ENCODE peak calls at places on chromosomes 6 and 20, in ten cellular contexts. C, Q, V, K, H, L, U, G, A and Z are unnamed samples. For H3K4me1 and H3K36me3, the result is how much of the 10 kb centered on the place peaks cover.

GRCh38 chr6:14728396-14729024 is 517.4 kb upstream of the JARID2 start:
- DNase-seq in C (no peak), Q (no peak), V (peak), K (no peak), H (peak), L (peak), U (peak), G (peak), A (peak), Z (no peak)

GRCh38 chr6:167666571-167667203 is 160.0 kb upstream of the AFDN start:
- DNase-seq in C (peak), Q (no peak), V (no peak), K (no peak), H (no peak), L (no peak), U (no peak), G (no peak), A (no peak), Z (no peak)

GRCh38 chr6:39218868-39219567 is 10.3 kb downstream of the KCNK5 start:
- DNase-seq in C (no peak), Q (no peak), V (no peak), K (no peak), H (no peak), L (no peak), U (no peak), G (no peak), A (no peak), Z (no peak)

GRCh38 chr6:162898011-162898410 is 170.2 kb downstream of the PACRG start:
- DNase-seq in C (no peak), Q (no peak), V (no peak), K (no peak), H (no peak), L (no peak), U (no peak), G (no peak), A (no peak), Z (no peak)

GRCh38 chr20:17856024-17856564 is 112.5 kb downstream of the SNX5 start:
- DNase-seq in C (no peak), Q (no peak), V (no peak), K (no peak), H (no peak), L (no peak), U (no peak), G (peak), A (peak), Z (no peak)

GRCh38 chr6:131101911-131102680 is 33.2 kb upstream of the AKAP7 start:
- DNase-seq in C (no peak), Q (no peak), V (no peak), K (no peak), H (peak), L (no peak), U (no peak), G (no peak), A (peak), Z (no peak)

GRCh38 chr6:16533721-16534136 is 227.5 kb downstream of the ATXN1 start:
- DNase-seq in C (no peak), Q (peak), V (no peak), K (no peak), H (peak), L (no peak), U (no peak), G (no peak), A (peak), Z (no peak)

GRCh38 chr6:3329491-3330051 is 70.8 kb downstream of the PSMG4 start:
- DNase-seq in C (no peak), Q (no peak), V (no peak), K (peak), H (no peak), L (no peak), U (no peak), G (no peak), A (no peak), Z (no peak)

GRCh38 chr6:145360865-145361264 is 374.5 kb downstream of the EPM2A start:
- DNase-seq in C (no peak), Q (peak), V (no peak), K (no peak), H (no peak), L (no peak), U (no peak), G (no peak), A (no peak), Z (no peak)

GRCh38 chr6:22910370-22910769 is 341.0 kb downstream of the HDGFL1 start:
- DNase-seq in C (no peak), Q (no peak), V (no peak), K (no peak), H (no peak), L (no peak), U (no peak), G (no peak), A (no peak), Z (no peak)

GRCh38 chr6:154246723-154247118 is 109.9 kb downstream of the IPCEF1 start:
- DNase-seq in C (no peak), Q (no peak), V (no peak), K (no peak), H (no peak), L (no peak), U (no peak), G (no peak), A (no peak), Z (no peak)

GRCh38 chr6:129031051-129031599 is 148.2 kb downstream of the LAMA2 start:
- DNase-seq in C (no peak), Q (no peak), V (no peak), K (no peak), H (peak), L (no peak), U (no peak), G (no peak), A (peak), Z (no peak)

GRCh38 chr6:42372699-42373098 is 79.0 kb downstream of the TRERF1 start:
- DNase-seq in C (no peak), Q (no peak), V (no peak), K (no peak), H (no peak), L (no peak), U (no peak), G (no peak), A (no peak), Z (no peak)

GRCh38 chr6:134908906-134909516 is 40.9 kb downstream of the ALDH8A1 start:
- DNase-seq in C (peak), Q (peak), V (peak), K (peak), H (peak), L (peak), U (peak), G (peak), A (peak), Z (no peak)

GRCh38 chr6:83096791-83097190 is 29.3 kb downstream of the DOP1A start:
- DNase-seq in C (no peak), Q (no peak), V (no peak), K (no peak), H (peak), L (no peak), U (no peak), G (no peak), A (peak), Z (no peak)

GRCh38 chr6:87902383-87902782 is 145.3 kb upstream of the SPACA1 start:
- DNase-seq in C (no peak), Q (no peak), V (no peak), K (no peak), H (no peak), L (no peak), U (no peak), G (no peak), A (no peak), Z (no peak)

GRCh38 chr6:99187429-99187828 is 162.0 kb downstream of the FAXC start:
- DNase-seq in C (no peak), Q (no peak), V (no peak), K (no peak), H (peak), L (no peak), U (no peak), G (no peak), A (no peak), Z (no peak)

GRCh38 chr6:42010185-42010872 is 40.0 kb upstream of the TAF8 start:
- DNase-seq in C (no peak), Q (peak), V (no peak), K (no peak), H (no peak), L (no peak), U (no peak), G (no peak), A (no peak), Z (no peak)

GRCh38 chr20:57205625-57206219 is 60.7 kb downstream of the BMP7 start:
- DNase-seq in C (no peak), Q (no peak), V (peak), K (no peak), H (peak), L (no peak), U (no peak), G (no peak), A (peak), Z (no peak)

GRCh38 chr6:88124925-88125557 is 41.1 kb downstream of the CNR1 start:
- DNase-seq in C (no peak), Q (peak), V (no peak), K (no peak), H (no peak), L (no peak), U (no peak), G (no peak), A (no peak), Z (no peak)

GRCh38 chr20:31630187-31630790 is 7.4 kb upstream of the COX4I2 start:
- DNase-seq in C (no peak), Q (no peak), V (no peak), K (no peak), H (no peak), L (no peak), U (no peak), G (no peak), A (no peak), Z (no peak)

GRCh38 chr6:159722655-159723054 is 4.7 kb upstream of the WTAP start:
- DNase-seq in C (no peak), Q (no peak), V (no peak), K (no peak), H (no peak), L (no peak), U (no peak), G (no peak), A (no peak), Z (no peak)

GRCh38 chr6:28371706-28372451 is 22.1 kb downstream of the ZKSCAN3 start:
- DNase-seq in C (no peak), Q (no peak), V (no peak), K (no peak), H (no peak), L (no peak), U (no peak), G (no peak), A (no peak), Z (no peak)

GRCh38 chr20:44829688-44830087 is 19.3 kb upstream of the RIMS4 start:
- DNase-seq in C (no peak), Q (no peak), V (no peak), K (no peak), H (no peak), L (no peak), U (no peak), G (no peak), A (no peak), Z (no peak)

GRCh38 chr20:3698511-3699436 is 13.6 kb downstream of the SIGLEC1 start:
- DNase-seq in C (no peak), Q (no peak), V (no peak), K (no peak), H (no peak), L (no peak), U (no peak), G (peak), A (no peak), Z (no peak)

GRCh38 chr20:8385247-8385646 is 253.2 kb downstream of the PLCB1 start:
- DNase-seq in C (no peak), Q (peak), V (no peak), K (no peak), H (peak), L (no peak), U (no peak), G (peak), A (peak), Z (no peak)

GRCh38 chr6:169109821-169110220 is 143.8 kb downstream of the THBS2 start:
- DNase-seq in C (no peak), Q (no peak), V (no peak), K (no peak), H (no peak), L (peak), U (no peak), G (no peak), A (no peak), Z (no peak)

GRCh38 chr6:11172501-11173337 is 59.7 kb downstream of the NEDD9 start:
- DNase-seq in C (peak), Q (peak), V (peak), K (peak), H (no peak), L (peak), U (peak), G (peak), A (peak), Z (peak)

GRCh38 chr6:98716341-98716740 is 118.0 kb upstream of the POU3F2 start:
- DNase-seq in C (no peak), Q (peak), V (no peak), K (no peak), H (no peak), L (no peak), U (no peak), G (no peak), A (no peak), Z (peak)

DNA sequence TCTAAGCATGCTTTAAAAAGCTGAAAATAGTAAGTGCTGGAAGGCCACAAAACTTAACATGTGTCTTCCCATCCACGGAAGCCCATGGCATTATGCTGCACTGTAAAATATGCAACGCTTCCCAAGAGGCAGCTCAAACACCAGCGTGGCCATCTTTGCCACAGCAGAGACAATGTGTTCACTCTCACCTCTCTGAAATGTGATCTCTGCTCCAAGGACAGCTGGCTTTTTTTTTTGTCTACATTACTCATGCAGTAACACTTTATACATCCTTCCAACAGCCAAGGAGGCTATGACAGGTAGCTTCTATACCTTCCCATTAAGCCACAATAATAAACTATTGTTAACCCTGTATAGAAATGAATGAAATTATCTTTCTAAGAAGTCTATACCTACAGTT is 49.2 kb downstream of the BLOC1S5 start:
- DNase-seq in C (no peak), Q (no peak), V (no peak), K (no peak), H (no peak), L (no peak), U (no peak), G (no peak), A (peak), Z (no peak)
- H3K4me1 ChIP-seq in C (under half), Q (under half), V (under half), K (under half), H (under half), L (under half), U (under half), G (under half), A (under half), Z (under half)

DNA sequence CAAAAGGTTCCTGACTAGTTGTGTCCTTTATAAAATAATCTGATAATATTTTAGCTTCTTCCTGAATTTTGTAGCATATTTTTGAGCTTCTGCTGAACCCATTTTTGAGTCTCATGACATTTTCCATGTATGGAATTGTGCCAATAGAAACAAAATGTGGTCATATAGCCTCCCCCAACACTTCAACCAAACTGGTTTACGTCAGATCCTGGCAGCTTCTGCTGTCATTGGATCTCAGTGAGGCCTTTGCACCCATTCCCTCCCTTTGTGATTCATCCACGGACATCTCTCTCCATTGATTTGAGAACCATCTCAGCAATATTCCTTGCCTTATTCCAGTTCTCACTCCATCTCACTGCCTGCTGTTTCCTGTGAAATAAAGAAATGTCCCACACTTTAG is 166.0 kb upstream of the PROKR2 start:
- DNase-seq in C (no peak), Q (no peak), V (no peak), K (no peak), H (no peak), L (no peak), U (no peak), G (no peak), A (peak), Z (no peak)
- H3K36me3 ChIP-seq in C (under half), Q (under half), V (under half), K (under half), H (under half), L (under half), U (under half), G (under half), A (under half), Z (under half)

DNA sequence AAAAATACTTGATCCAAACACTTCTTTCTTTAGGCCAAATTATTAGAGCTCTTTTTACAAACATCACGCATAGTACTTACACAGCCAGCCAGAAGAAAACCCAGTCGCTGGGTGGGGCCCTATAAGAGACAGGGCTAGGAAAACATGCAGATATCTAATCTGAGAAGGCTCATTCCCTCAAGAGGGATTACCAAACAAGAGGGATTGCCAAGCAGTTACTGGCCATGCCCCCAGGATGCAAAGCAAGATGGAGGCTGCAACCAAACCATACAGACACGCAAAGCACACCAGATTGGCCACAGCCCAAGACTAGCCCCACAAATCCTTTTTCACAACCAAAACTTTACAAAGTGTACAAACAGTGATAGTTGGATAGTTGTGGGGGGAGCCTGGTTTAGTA is 1235.4 kb upstream of the GJE1 start:
- DNase-seq in C (no peak), Q (no peak), V (no peak), K (no peak), H (no peak), L (no peak), U (no peak), G (no peak), A (no peak), Z (no peak)
- H3K27ac ChIP-seq in C (no peak), Q (no peak), V (peak), K (no peak), H (no peak), L (no peak), U (no peak), G (no peak), A (no peak), Z (no peak)

DNA sequence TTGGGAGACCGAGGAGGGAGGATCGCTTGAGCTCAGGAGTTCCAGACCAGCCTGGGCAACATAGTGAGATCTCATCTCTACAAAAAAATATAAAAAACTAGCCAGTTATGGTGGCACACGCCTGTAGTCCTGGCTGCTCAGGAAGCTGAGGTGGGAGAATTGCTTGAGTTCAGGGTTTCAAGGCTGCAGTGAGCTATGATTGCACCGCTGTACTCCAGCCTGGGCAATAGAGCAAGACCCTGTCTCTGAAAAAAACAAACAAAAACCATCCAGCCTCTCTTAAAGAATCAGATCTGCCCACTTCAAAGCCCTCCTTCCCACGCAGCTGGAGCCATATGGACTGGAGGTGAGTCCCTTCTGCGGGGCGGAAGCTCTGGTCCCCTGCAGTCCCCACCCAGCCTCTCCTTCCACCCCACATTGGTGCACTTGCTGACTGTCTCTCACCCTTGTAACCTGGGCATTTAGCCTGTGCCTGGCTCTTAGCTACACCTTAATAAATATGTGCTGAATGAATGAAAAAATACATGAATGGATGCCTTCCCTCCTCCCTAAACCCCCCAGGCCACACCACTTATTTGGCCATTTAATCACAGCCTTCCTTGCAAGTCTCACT is 7.2 kb upstream of the PARD6B start:
- DNase-seq in C (no peak), Q (no peak), V (no peak), K (no peak), H (no peak), L (no peak), U (no peak), G (no peak), A (no peak), Z (no peak)
- H3K4me1 ChIP-seq in C (under half), Q (under half), V (under half), K (under half), H (under half), L (under half), U (under half), G (under half), A (under half), Z (under half)

DNA sequence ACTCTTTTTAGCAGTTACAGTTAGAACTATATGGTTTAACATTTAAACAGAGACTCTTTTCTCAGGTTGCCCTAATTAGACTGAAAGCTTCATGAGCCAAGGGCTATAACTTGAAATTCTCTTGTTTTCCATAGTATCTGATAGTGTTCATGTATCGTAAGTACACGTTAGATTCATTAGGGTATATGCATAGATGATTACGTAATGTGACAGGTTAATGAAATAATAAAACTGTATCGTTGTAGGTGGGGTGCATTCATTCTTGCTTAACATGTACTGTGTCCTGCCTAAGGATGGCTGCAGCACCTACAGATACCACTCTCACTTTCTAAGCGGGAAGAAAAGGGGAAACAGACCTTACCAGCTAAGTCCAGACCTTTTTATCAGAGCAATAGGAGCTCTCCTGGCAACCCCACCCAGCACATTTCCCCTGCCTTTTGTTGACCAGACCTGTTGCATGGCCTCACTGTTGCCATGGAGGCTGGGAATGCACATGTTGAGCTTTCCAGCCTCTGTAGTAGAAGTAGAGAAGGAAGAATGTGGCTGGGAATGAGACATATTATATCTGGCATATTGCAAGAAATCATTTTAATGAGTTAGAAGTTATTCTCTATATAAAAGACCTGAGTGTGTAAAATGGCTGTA is 83.0 kb downstream of the MAP3K4 start:
- DNase-seq in C (no peak), Q (peak), V (no peak), K (no peak), H (no peak), L (no peak), U (no peak), G (peak), A (no peak), Z (no peak)
- H3K36me3 ChIP-seq in C (under half), Q (under half), V (half or more), K (under half), H (under half), L (under half), U (under half), G (under half), A (under half), Z (under half)

GRCh38 chr6:116447496-116448011 is 13.6 kb upstream of the CALHM6 start:
- DNase-seq in C (no peak), Q (no peak), V (peak), K (no peak), H (peak), L (no peak), U (no peak), G (no peak), A (peak), Z (no peak)
- H3K27ac ChIP-seq in C (no peak), Q (no peak), V (no peak), K (no peak), H (peak), L (no peak), U (no peak), G (no peak), A (no peak), Z (no peak)